ENCODE peak calls at places on chromosomes 12 and 14, in four cellular contexts. U is K562, K is SK-N-SH, B is WTC11. F is an unnamed sample.
A peak's percentile ranks its signal among the peaks of the same experiment; 100 is the strongest.

GRCh38 chr12:72074956-72075355 is 136.3 kb downstream of the TPH2 start:
- DNase-seq in B (no peak), K (no peak), U (no peak), F (no peak)

GRCh38 chr12:132555686-132556085 is 54.7 kb downstream of the LRCOL1 start:
- DNase-seq in U (no peak), K (no peak), B (no peak), F (no peak)

GRCh38 chr12:51846911-51847829 is 1.3 kb downstream of the FIGNL2 start:
- DNase-seq in U (peak; percentile 47), B (peak; percentile 64), K (peak; percentile 94), F (no peak)

GRCh38 chr12:77163068-77163810 is 97.9 kb upstream of the E2F7 start:
- DNase-seq in K (no peak), U (no peak), B (no peak), F (no peak)

GRCh38 chr12:51122844-51123243 is 39.4 kb upstream of the CSRNP2 start:
- DNase-seq in K (no peak), B (no peak), U (no peak), F (peak; percentile 7)

GRCh38 chr12:58321414-58321813 is 380.0 kb downstream of the ATP23 start:
- DNase-seq in B (no peak), K (no peak), U (no peak), F (no peak)

GRCh38 chr14:99245541-99246511 is 26.2 kb downstream of the BCL11B start:
- DNase-seq in U (no peak), B (peak; percentile 88), K (no peak), F (no peak)

GRCh38 chr12:127998936-127999467 is 268.0 kb upstream of the TMEM132C start:
- DNase-seq in K (no peak), U (no peak), B (no peak), F (no peak)

GRCh38 chr14:64891839-64892375 is 12.2 kb upstream of the SPTB start:
- DNase-seq in U (peak; percentile 23), B (no peak), K (peak; percentile 48), F (peak; percentile 56)

GRCh38 chr14:71415404-71415690 is 508.1 kb downstream of the PCNX1 start:
- DNase-seq in K (no peak), U (no peak), B (no peak), F (no peak)

GRCh38 chr14:60980811-60981625 is at the start of the genes SLC38A6 and TRMT5:
- DNase-seq in U (peak; percentile 84), B (peak; percentile 93), K (peak; percentile 90), F (peak; percentile 91)

GRCh38 chr12:65654230-65654629 is 170.1 kb upstream of the HMGA2 start:
- DNase-seq in K (no peak), B (no peak), U (no peak), F (no peak)

GRCh38 chr12:6613776-6614512 is 6.8 kb upstream of the CHD4 start:
- DNase-seq in B (peak; percentile 91), U (peak; percentile 84), K (peak; percentile 88), F (peak; percentile 97)

GRCh38 chr14:97206948-97207347 is 409.8 kb downstream of the VRK1 start:
- DNase-seq in K (no peak), U (no peak), B (no peak), F (no peak)

GRCh38 chr12:103728323-103728722 is 112.7 kb downstream of the NT5DC3 start:
- DNase-seq in U (no peak), K (no peak), B (no peak), F (no peak)

GRCh38 chr14:75905505-75905904 is 76.3 kb downstream of the TGFB3 start:
- DNase-seq in U (no peak), B (no peak), K (no peak), F (no peak)

GRCh38 chr14:36665887-36666415 is 4.3 kb downstream of the PAX9 start:
- DNase-seq in U (no peak), B (no peak), K (no peak), F (no peak)

GRCh38 chr12:117967043-117967442 is 1.7 kb downstream of the KSR2 start:
- DNase-seq in U (no peak), K (no peak), B (no peak), F (no peak)

GRCh38 chr14:100825691-100826331 is at the start of gene MEG3:
- DNase-seq in U (no peak), K (no peak), B (no peak), F (no peak)

GRCh38 chr14:45135181-45135580 is 549 bp upstream of the FANCM start:
- DNase-seq in K (no peak), U (no peak), B (no peak), F (no peak)

GRCh38 chr12:126437934-126438333 is 1372.7 kb downstream of the AACS start:
- DNase-seq in K (no peak), U (no peak), B (no peak), F (no peak)

GRCh38 chr12:7907009-7907408 is 29.0 kb downstream of the SLC2A3 start:
- DNase-seq in B (peak; percentile 72), U (peak; percentile 52), K (peak; percentile 28), F (peak; percentile 97)

GRCh38 chr12:113422030-113422900 is at the start of gene SDSL:
- DNase-seq in B (peak; percentile 38), K (peak; percentile 75), U (peak; percentile 84), F (peak; percentile 48)

GRCh38 chr12:15855646-15856045 is 26.5 kb upstream of the STRAP start:
- DNase-seq in U (no peak), B (no peak), K (no peak), F (no peak)

GRCh38 chr14:70186826-70187483 is 1.8 kb downstream of the SLC8A3 start:
- DNase-seq in K (peak; percentile 83), B (peak; percentile 58), U (no peak), F (no peak)

GRCh38 chr12:117567644-117568043 is 206.2 kb upstream of the NOS1 start:
- DNase-seq in K (no peak), U (no peak), B (no peak), F (no peak)

GRCh38 chr14:81452766-81453165 is 52.6 kb upstream of the STON2 start:
- DNase-seq in B (no peak), U (no peak), K (peak; percentile 25), F (no peak)

GRCh38 chr12:109481863-109482262 is 4.4 kb downstream of the UBE3B start:
- DNase-seq in K (no peak), U (no peak), B (no peak), F (no peak)

GRCh38 chr12:45660330-45660729 is 69.2 kb upstream of the ARID2 start:
- DNase-seq in B (no peak), U (no peak), K (no peak), F (no peak)

DNA sequence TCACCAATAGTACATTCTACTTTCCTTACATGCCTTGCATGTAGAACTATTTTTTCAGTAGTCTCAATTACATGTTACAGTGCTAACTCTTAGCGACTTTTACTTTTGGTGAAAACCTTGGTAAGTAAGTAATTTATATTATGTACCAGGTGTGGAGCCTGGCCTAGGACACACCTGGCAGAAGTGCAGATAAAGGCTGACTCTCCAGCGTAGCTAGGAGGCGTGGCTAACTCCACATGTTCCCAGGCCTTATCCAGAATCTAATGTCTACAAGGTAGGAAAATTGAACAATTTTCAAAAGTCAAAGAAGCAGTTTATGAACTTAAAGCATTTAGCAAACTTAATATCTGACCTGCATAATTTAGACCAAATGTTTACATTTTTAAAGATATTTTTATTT is 157.4 kb downstream of the DHRS2 start:
- DNase-seq in K (no peak), U (no peak), B (no peak), F (no peak)
- TF ChIP-seq FOXJ3 in K (no peak), U (no peak), B (no peak), F (no peak)

GRCh38 chr14:19874842-19875241 is at the start of gene OR4K2:
- DNase-seq in K (no peak), U (no peak), B (no peak), F (no peak)

GRCh38 chr14:19873178-19873577 is 1.8 kb upstream of the OR4K2 start:
- DNase-seq in B (no peak), K (no peak), U (no peak), F (no peak)

GRCh38 chr14:19878029-19878642 is 3.2 kb downstream of the OR4K2 start:
- DNase-seq in B (no peak), K (peak; percentile 19), U (peak; percentile 17), F (peak; percentile 30)
- TF ChIP-seq FOXJ3 in B (no peak), K (no peak), U (no peak), F (no peak)

DNA sequence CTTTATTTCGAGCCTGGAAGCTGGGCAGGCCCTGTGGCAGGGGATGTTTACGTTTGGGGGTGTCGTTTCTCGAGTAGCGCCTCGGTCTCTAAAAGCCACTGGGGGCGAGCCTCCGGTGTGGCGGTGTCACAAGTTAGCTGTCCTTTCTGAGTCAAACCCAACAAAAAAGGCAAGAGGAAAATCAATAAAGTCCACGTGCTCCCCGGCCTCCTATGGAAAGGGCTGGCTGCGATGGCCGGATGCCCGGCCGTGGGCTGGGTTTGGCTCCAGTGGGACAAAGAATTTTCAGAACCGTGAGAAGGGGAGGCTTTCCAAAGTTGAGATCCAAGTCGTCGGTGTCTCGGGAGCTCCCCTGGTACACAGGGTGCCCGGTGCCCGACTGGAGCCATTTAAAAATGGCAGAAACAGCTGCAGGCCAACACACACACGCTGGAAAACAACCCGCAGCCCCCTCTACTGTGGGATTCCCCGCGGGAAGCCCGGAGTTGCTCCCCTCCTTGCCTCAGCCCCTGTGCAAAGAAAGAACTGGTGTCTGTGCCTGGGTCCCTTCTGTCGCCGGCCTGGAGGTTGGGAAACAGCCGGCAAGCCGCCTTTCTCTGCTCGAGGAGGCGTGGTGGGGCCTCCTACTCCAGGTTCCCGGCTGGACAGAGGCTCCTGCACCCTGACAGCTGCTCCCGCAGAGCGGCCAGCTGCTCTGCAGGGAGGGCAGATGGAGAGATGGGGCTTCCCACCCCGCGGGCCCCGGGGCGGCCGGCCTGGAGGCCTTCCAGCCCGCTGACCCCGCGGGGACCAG is 1.9 kb downstream of the BCL7A start:
- DNase-seq in B (peak; percentile 44), K (peak; percentile 87), U (peak; percentile 69), F (peak; percentile 80)
- TF ChIP-seq FOXJ3 in B (no peak), K (no peak), U (no peak), F (no peak)

GRCh38 chr12:110993425-110993824 is 73.0 kb upstream of the MYL2 start:
- DNase-seq in B (no peak), K (peak; percentile 52), U (no peak), F (no peak)
- TF ChIP-seq FOXJ3 in B (no peak), K (no peak), U (no peak), F (no peak)

DNA sequence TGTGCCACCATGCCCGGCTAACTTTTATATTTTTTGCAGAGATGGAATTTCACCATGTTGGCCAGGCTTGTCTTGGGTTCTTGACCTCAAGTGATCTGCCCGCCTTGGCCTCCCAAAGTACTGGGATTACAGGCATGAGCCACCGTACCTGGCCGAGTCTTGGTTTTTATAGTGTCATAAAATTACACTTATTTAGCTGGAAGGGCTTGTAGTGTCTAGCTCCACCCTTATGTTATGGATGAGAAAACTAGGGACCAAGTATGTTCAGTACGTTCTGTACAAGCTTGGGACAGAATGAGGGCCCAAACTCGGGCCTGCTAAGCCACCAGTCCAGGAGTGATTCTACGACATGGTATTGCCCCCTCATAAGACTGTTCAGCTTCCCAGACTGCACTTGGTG is 35.1 kb downstream of the SYNE2 start:
- DNase-seq in K (no peak), B (no peak), U (no peak), F (no peak)
- TF ChIP-seq FOXJ3 in K (no peak), B (no peak), U (no peak), F (no peak)